ENCODE peak calls at places on chromosomes 13 and 19, in nine cellular contexts. N is GM23248; C is colonic mucosa; A is CD4-positive, CD25-positive, alpha-beta regulatory T cell; E is effector memory CD4-positive, alpha-beta T cell; Q is PC-9; M is CD4-positive, alpha-beta memory T cell; F is left ventricle myocardium inferior; G is mesendoderm. J is an unnamed sample. For H3K4me1 and H3K36me3, the result is how much of the 10 kb centered on the place peaks cover.

GRCh38 chr13:80379245-80379644 is 38.3 kb upstream of the SPRY2 start:
- DNase-seq in C (no peak), N (peak), Q (no peak), E (no peak), M (no peak), F (no peak), A (no peak), G (no peak), J (no peak)

GRCh38 chr13:66835040-66835628 is 395.0 kb downstream of the PCDH9 start:
- DNase-seq in C (peak), E (no peak), F (peak), N (no peak), M (no peak), G (peak), Q (no peak), A (no peak), J (peak)

GRCh38 chr13:57527114-57527770 is 104.3 kb upstream of the PCDH17 start:
- DNase-seq in Q (no peak), A (no peak), G (no peak), E (no peak), C (no peak), N (no peak), F (no peak), M (no peak), J (no peak)

GRCh38 chr13:95146486-95146885 is 154.8 kb downstream of the ABCC4 start:
- DNase-seq in G (no peak), E (no peak), M (no peak), C (no peak), Q (no peak), F (no peak), N (no peak), A (no peak), J (no peak)

GRCh38 chr13:45162821-45163220 is 38.0 kb downstream of the KCTD4 start:
- DNase-seq in Q (no peak), E (no peak), F (no peak), M (no peak), N (peak), C (no peak), A (peak), G (no peak), J (peak)

GRCh38 chr19:56873493-56873892 is 33.0 kb upstream of the PEG3 start:
- DNase-seq in C (no peak), A (no peak), E (no peak), G (no peak), M (no peak), Q (no peak), N (no peak), F (no peak), J (no peak)

GRCh38 chr13:105603283-105603682 is 932.2 kb downstream of the EFNB2 start:
- DNase-seq in E (no peak), M (no peak), F (no peak), C (no peak), N (no peak), G (no peak), Q (no peak), A (no peak), J (no peak)

GRCh38 chr19:30116984-30117555 is 175.0 kb downstream of the URI1 start:
- DNase-seq in E (no peak), A (no peak), M (no peak), G (peak), N (no peak), Q (no peak), F (no peak), C (no peak), J (no peak)

GRCh38 chr13:106533101-106533939 is 2.1 kb downstream of the EFNB2 start:
- DNase-seq in Q (peak), N (peak), F (peak), E (no peak), A (peak), M (peak), C (peak), G (peak), J (peak)

GRCh38 chr13:45393941-45394570 is 24.1 kb downstream of the SLC25A30 start:
- DNase-seq in C (no peak), N (peak), A (peak), M (peak), Q (peak), F (no peak), G (peak), E (no peak), J (peak)

GRCh38 chr19:1691589-1692290 is 39.3 kb upstream of the TCF3 start:
- DNase-seq in Q (no peak), A (no peak), N (no peak), F (no peak), M (no peak), C (no peak), E (no peak), G (no peak), J (no peak)

GRCh38 chr13:89966524-89966923 is 1381.0 kb upstream of the MIR17HG start:
- DNase-seq in F (no peak), E (no peak), Q (no peak), A (no peak), G (no peak), M (no peak), N (no peak), C (no peak), J (no peak)

GRCh38 chr13:34458756-34459462 is 483.2 kb upstream of the NBEA start:
- DNase-seq in G (no peak), C (no peak), Q (no peak), F (peak), N (no peak), A (no peak), E (no peak), M (no peak), J (peak)

GRCh38 chr13:49112782-49113525 is 107.2 kb upstream of the MLNR start:
- DNase-seq in M (no peak), A (no peak), G (peak), F (no peak), C (no peak), E (no peak), N (peak), Q (no peak), J (no peak)

GRCh38 chr13:72986197-72986596 is 72.6 kb upstream of the KLF5 start:
- DNase-seq in E (no peak), A (no peak), N (no peak), C (no peak), M (no peak), Q (no peak), F (no peak), G (peak), J (no peak)

GRCh38 chr19:44614313-44614712 is 950 bp downstream of the IGSF23 start:
- DNase-seq in F (no peak), M (no peak), E (no peak), N (no peak), A (no peak), Q (no peak), G (no peak), C (no peak), J (no peak)

GRCh38 chr19:30087381-30088138 is 145.5 kb downstream of the URI1 start:
- DNase-seq in A (no peak), Q (no peak), E (no peak), M (no peak), N (no peak), C (no peak), F (no peak), G (no peak), J (no peak)

GRCh38 chr19:28881616-28882015 is 331.3 kb downstream of the UQCRFS1 start:
- DNase-seq in Q (no peak), M (no peak), G (no peak), C (no peak), A (no peak), N (no peak), E (no peak), F (no peak), J (no peak)

GRCh38 chr13:23384111-23384510 is 49.4 kb downstream of the SACS start:
- DNase-seq in N (peak), M (no peak), Q (no peak), C (no peak), G (no peak), E (no peak), F (no peak), A (peak), J (no peak)

GRCh38 chr19:55720214-55720746 is 17.9 kb downstream of the NLRP9 start:
- DNase-seq in E (no peak), N (no peak), M (no peak), G (no peak), A (no peak), F (no peak), C (no peak), Q (no peak), J (no peak)

GRCh38 chr19:34269489-34269888 is 15.1 kb downstream of the GARRE1 start:
- DNase-seq in G (no peak), C (no peak), Q (no peak), M (no peak), E (no peak), N (no peak), F (no peak), A (no peak), J (no peak)

GRCh38 chr19:33465834-33466233 is 55.8 kb downstream of the PEPD start:
- DNase-seq in Q (no peak), M (no peak), G (no peak), C (no peak), N (no peak), F (no peak), E (no peak), A (no peak), J (no peak)

GRCh38 chr13:58773280-58773859 is 1141.8 kb downstream of the PCDH17 start:
- DNase-seq in F (no peak), Q (no peak), C (no peak), E (no peak), M (no peak), A (no peak), G (no peak), N (no peak), J (no peak)

GRCh38 chr13:66855110-66855509 is 375.0 kb downstream of the PCDH9 start:
- DNase-seq in G (no peak), M (no peak), A (no peak), Q (no peak), E (no peak), F (no peak), C (no peak), N (no peak), J (no peak)

GRCh38 chr13:31395090-31395489 is 195.3 kb downstream of the B3GLCT start:
- DNase-seq in C (no peak), G (no peak), N (no peak), M (no peak), F (no peak), Q (no peak), A (no peak), E (no peak), J (no peak)

GRCh38 chr19:2084993-2085720 is 11.0 kb downstream of the MOB3A start:
- DNase-seq in C (peak), F (peak), E (peak), N (peak), M (peak), A (peak), G (no peak), Q (no peak), J (peak)

GRCh38 chr13:102597029-102598015 is 536 bp downstream of the TPP2 start:
- DNase-seq in M (peak), G (peak), Q (peak), F (peak), N (peak), E (no peak), A (peak), C (peak), J (peak)

GRCh38 chr13:31767175-31767900 is 28.0 kb downstream of the RXFP2 start:
- DNase-seq in F (no peak), A (no peak), Q (no peak), C (no peak), G (peak), N (peak), M (no peak), E (no peak), J (no peak)

GRCh38 chr13:113410472-113411201 is 42.7 kb downstream of the ADPRHL1 start:
- DNase-seq in M (no peak), A (no peak), C (peak), Q (peak), E (no peak), F (no peak), N (peak), G (peak), J (no peak)

GRCh38 chr13:39448831-39449230 is 154.2 kb downstream of the LHFPL6 start:
- DNase-seq in G (no peak), C (no peak), M (no peak), N (no peak), Q (no peak), A (no peak), F (no peak), E (no peak), J (peak)

GRCh38 chr13:110549795-110550160 is 11.7 kb downstream of the RAB20 start:
- DNase-seq in G (no peak), E (no peak), A (no peak), F (no peak), N (no peak), M (no peak), Q (no peak), C (no peak), J (no peak)

GRCh38 chr19:8093740-8094139 is 41.2 kb downstream of the CCL25 start:
- DNase-seq in A (no peak), N (no peak), Q (no peak), E (no peak), F (no peak), C (no peak), M (no peak), G (no peak), J (no peak)

DNA sequence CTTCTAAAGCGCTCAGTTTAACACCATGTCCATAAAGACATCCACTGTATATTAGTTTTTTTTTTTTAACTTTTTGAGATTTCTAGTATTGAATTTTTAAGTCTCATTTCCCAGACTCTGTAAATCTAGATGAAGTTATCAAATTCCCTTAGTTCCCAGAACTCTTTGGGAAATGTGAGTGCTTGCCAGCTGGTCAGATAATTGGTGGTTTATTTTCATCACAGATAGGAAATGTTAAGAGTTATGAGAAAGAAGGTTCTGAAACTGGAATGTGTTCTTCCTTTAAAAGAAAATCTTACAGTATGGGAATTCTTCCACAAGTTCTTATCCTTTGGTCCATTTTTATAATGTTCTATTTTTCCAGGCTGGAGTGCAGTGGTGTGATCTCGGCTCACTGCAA is 163.0 kb upstream of the RNF113B start:
- DNase-seq in E (no peak), C (no peak), Q (no peak), A (no peak), N (no peak), F (no peak), M (no peak), G (no peak), J (no peak)
- H3K4me1 ChIP-seq in E (under half), C (under half), Q (under half), A (under half), N (under half), F (under half), M (under half), G (under half), J (under half)

DNA sequence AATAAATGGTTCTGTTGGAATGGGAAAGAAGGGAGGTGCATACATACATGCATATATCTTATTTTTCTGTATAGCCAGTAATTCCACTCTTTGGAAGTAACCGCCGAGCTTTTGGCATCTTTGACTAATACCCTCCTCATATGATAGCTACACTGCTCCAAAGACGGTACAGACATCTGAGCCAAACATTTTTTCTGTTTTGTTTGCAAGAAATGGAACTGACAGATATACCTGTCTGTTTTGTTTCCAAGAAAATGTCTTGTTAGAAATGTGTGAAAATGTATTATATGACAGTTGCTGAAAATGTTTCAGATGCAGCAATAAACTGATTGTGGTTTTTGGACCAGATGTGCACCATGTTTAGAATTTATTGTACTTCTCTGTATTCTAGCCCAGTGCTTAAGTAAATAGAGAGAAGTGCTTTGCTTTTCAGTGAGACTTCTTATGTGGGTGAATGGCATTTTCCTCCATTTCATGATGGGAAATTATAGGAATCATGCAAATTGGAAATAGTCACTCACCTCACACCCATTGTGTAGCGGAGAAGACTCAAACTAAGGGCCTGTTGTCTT is 396.9 kb downstream of the KCNRG start:
- DNase-seq in C (no peak), F (no peak), E (no peak), G (no peak), Q (no peak), M (no peak), A (no peak), N (no peak), J (no peak)
- H3K27ac ChIP-seq in C (no peak), F (no peak), E (no peak), G (no peak), Q (peak), M (no peak), A (no peak), N (peak), J (no peak)

GRCh38 chr13:75339635-75340374 is 142.2 kb downstream of the TBC1D4 start:
- DNase-seq in G (no peak), A (no peak), Q (no peak), F (no peak), N (no peak), M (no peak), E (no peak), C (no peak), J (no peak)
- H3K36me3 ChIP-seq in G (under half), A (under half), Q (under half), F (half or more), N (under half), M (under half), E (under half), C (under half), J (under half)

GRCh38 chr19:4710281-4710600 is 13.4 kb downstream of the DPP9 start:
- DNase-seq in Q (no peak), C (no peak), N (no peak), G (no peak), F (no peak), A (no peak), M (no peak), E (no peak), J (no peak)
- H3K4me1 ChIP-seq in Q (under half), C (under half), N (under half), G (under half), F (half or more), A (under half), M (under half), E (under half), J (under half)

GRCh38 chr19:40756502-40757110 is 5.6 kb downstream of the SNRPA start:
- DNase-seq in Q (no peak), E (peak), F (no peak), N (no peak), A (no peak), M (no peak), G (no peak), C (no peak), J (no peak)

GRCh38 chr19:40758491-40758890 is 7.5 kb downstream of the SNRPA start:
- DNase-seq in N (no peak), A (no peak), G (no peak), E (no peak), Q (no peak), M (no peak), F (no peak), C (no peak), J (no peak)

GRCh38 chr19:40754611-40755247 is 3.7 kb downstream of the SNRPA start:
- DNase-seq in Q (no peak), A (peak), G (no peak), N (peak), F (no peak), C (peak), M (no peak), E (no peak), J (no peak)

GRCh38 chr19:40751065-40751923 is at the start of gene SNRPA:
- DNase-seq in E (peak), C (peak), N (peak), M (peak), A (peak), F (peak), Q (peak), G (peak), J (peak)

GRCh38 chr19:40755248-40755624 is 4.2 kb downstream of the SNRPA start:
- DNase-seq in M (no peak), C (no peak), N (no peak), Q (no peak), G (no peak), A (no peak), E (no peak), F (no peak), J (no peak)
- H3K27ac ChIP-seq in M (peak), C (peak), N (peak), Q (no peak), G (no peak), A (peak), E (peak), F (no peak), J (no peak)

GRCh38 chr19:16403151-16403977 is 68.4 kb downstream of the EPS15L1 start:
- DNase-seq in Q (no peak), M (no peak), G (no peak), N (no peak), E (no peak), F (peak), C (no peak), A (no peak), J (no peak)
- H3K36me3 ChIP-seq in Q (under half), M (half or more), G (under half), N (under half), E (half or more), F (half or more), C (under half), A (under half), J (under half)

GRCh38 chr19:18308948-18309325 is 13.9 kb downstream of the LSM4 start:
- DNase-seq in N (no peak), A (no peak), F (no peak), G (no peak), M (no peak), E (no peak), C (no peak), Q (no peak), J (no peak)
- H3K4me1 ChIP-seq in N (under half), A (under half), F (under half), G (under half), M (under half), E (under half), C (under half), Q (under half), J (under half)

GRCh38 chr19:48837081-48837524 is 812 bp upstream of the HSD17B14 start:
- DNase-seq in A (peak), C (peak), Q (peak), E (peak), G (peak), F (peak), M (peak), N (peak), J (peak)
- H3K27ac ChIP-seq in A (no peak), C (no peak), Q (no peak), E (no peak), G (peak), F (peak), M (peak), N (peak), J (peak)

GRCh38 chr13:42720116-42720857 is 61.1 kb upstream of the FAM216B start:
- DNase-seq in G (peak), F (no peak), A (no peak), N (peak), C (peak), M (no peak), Q (peak), E (no peak), J (peak)

GRCh38 chr13:42728507-42729180 is 52.7 kb upstream of the FAM216B start:
- DNase-seq in Q (no peak), C (no peak), F (no peak), M (no peak), A (no peak), E (no peak), N (peak), G (no peak), J (no peak)

GRCh38 chr13:42720858-42721219 is 60.5 kb upstream of the FAM216B start:
- DNase-seq in C (no peak), G (no peak), M (no peak), F (no peak), A (no peak), E (no peak), N (no peak), Q (no peak), J (no peak)

GRCh38 chr13:42722883-42723539 is 58.4 kb upstream of the FAM216B start:
- DNase-seq in A (no peak), G (no peak), C (no peak), N (no peak), Q (no peak), M (no peak), F (no peak), E (no peak), J (no peak)
- H3K36me3 ChIP-seq in A (under half), G (under half), C (under half), N (under half), Q (under half), M (under half), F (under half), E (under half), J (under half)

J was measured in cardiac muscle cell.